ENCODE peak calls at places on chromosomes 6 and 20, in eight cellular contexts. One of them, this sample, is unnamed.

GRCh38 chr20:38932457-38933120 is 6.4 kb downstream of the FAM83D start:
- DNase-seq in SK-N-SH: no peak
- DNase-seq in HepG2: no peak
- DNase-seq in HCT116: no peak
- DNase-seq in HL-60: no peak
- DNase-seq in K562: no peak
- DNase-seq in GM23338: peak; percentile 23
- DNase-seq in GM12878: no peak
- DNase-seq in this sample: no peak

GRCh38 chr6:21527731-21528130 is 65.8 kb upstream of the SOX4 start:
- DNase-seq in GM23338: no peak
- DNase-seq in SK-N-SH: no peak
- DNase-seq in K562: no peak
- DNase-seq in HCT116: no peak
- DNase-seq in HL-60: no peak
- DNase-seq in HepG2: no peak
- DNase-seq in GM12878: no peak
- DNase-seq in this sample: no peak

GRCh38 chr6:144284753-144285547 is at the start of gene UTRN:
- DNase-seq in GM23338: peak; percentile 94
- DNase-seq in HCT116: no peak
- DNase-seq in K562: peak; percentile 65
- DNase-seq in HepG2: peak; percentile 74
- DNase-seq in HL-60: peak; percentile 52
- DNase-seq in GM12878: no peak
- DNase-seq in SK-N-SH: peak; percentile 48
- DNase-seq in this sample: no peak

GRCh38 chr6:4008324-4009047 is 70.5 kb downstream of the FAM217A start:
- DNase-seq in HepG2: peak; percentile 86
- DNase-seq in K562: peak; percentile 50
- DNase-seq in GM12878: no peak
- DNase-seq in HL-60: no peak
- DNase-seq in GM23338: peak; percentile 35
- DNase-seq in SK-N-SH: peak; percentile 49
- DNase-seq in HCT116: peak; percentile 56
- DNase-seq in this sample: no peak

GRCh38 chr20:40583195-40583594 is 105.8 kb downstream of the MAFB start:
- DNase-seq in HepG2: no peak
- DNase-seq in SK-N-SH: no peak
- DNase-seq in GM12878: no peak
- DNase-seq in GM23338: no peak
- DNase-seq in HCT116: no peak
- DNase-seq in HL-60: no peak
- DNase-seq in K562: no peak
- DNase-seq in this sample: no peak

GRCh38 chr6:9977451-9977850 is 437.4 kb downstream of the TFAP2A start:
- DNase-seq in HepG2: no peak
- DNase-seq in SK-N-SH: no peak
- DNase-seq in K562: no peak
- DNase-seq in HL-60: no peak
- DNase-seq in HCT116: no peak
- DNase-seq in GM12878: no peak
- DNase-seq in GM23338: no peak
- DNase-seq in this sample: no peak

GRCh38 chr6:102154176-102154575 is 760.7 kb downstream of the GRIK2 start:
- DNase-seq in HepG2: no peak
- DNase-seq in SK-N-SH: no peak
- DNase-seq in HL-60: no peak
- DNase-seq in GM12878: no peak
- DNase-seq in HCT116: no peak
- DNase-seq in GM23338: no peak
- DNase-seq in K562: no peak
- DNase-seq in this sample: no peak

GRCh38 chr20:57582432-57583288 is 21.8 kb downstream of the PCK1 start:
- DNase-seq in GM12878: no peak
- DNase-seq in HepG2: peak; percentile 24
- DNase-seq in K562: peak; percentile 45
- DNase-seq in HL-60: no peak
- DNase-seq in GM23338: peak; percentile 67
- DNase-seq in HCT116: no peak
- DNase-seq in SK-N-SH: peak; percentile 74
- DNase-seq in this sample: no peak

GRCh38 chr6:111555041-111555440 is 50.6 kb downstream of the TRAF3IP2 start:
- DNase-seq in HepG2: no peak
- DNase-seq in K562: no peak
- DNase-seq in HL-60: no peak
- DNase-seq in GM23338: no peak
- DNase-seq in HCT116: no peak
- DNase-seq in GM12878: no peak
- DNase-seq in SK-N-SH: no peak
- DNase-seq in this sample: no peak

GRCh38 chr6:26087284-26088115 is at the start of gene HFE:
- DNase-seq in HepG2: peak; percentile 55
- DNase-seq in HL-60: no peak
- DNase-seq in GM23338: peak; percentile 74
- DNase-seq in K562: peak; percentile 75
- DNase-seq in SK-N-SH: no peak
- DNase-seq in GM12878: no peak
- DNase-seq in HCT116: no peak
- DNase-seq in this sample: no peak

GRCh38 chr20:17023811-17024210 is 203.0 kb upstream of the PCSK2 start:
- DNase-seq in HL-60: no peak
- DNase-seq in SK-N-SH: no peak
- DNase-seq in HCT116: no peak
- DNase-seq in HepG2: no peak
- DNase-seq in K562: no peak
- DNase-seq in GM12878: no peak
- DNase-seq in GM23338: peak; percentile 57
- DNase-seq in this sample: no peak

GRCh38 chr6:153537422-153537821 is 406.3 kb upstream of the RGS17 start:
- DNase-seq in HL-60: no peak
- DNase-seq in HCT116: no peak
- DNase-seq in GM23338: no peak
- DNase-seq in K562: no peak
- DNase-seq in SK-N-SH: no peak
- DNase-seq in HepG2: no peak
- DNase-seq in GM12878: no peak
- DNase-seq in this sample: no peak

GRCh38 chr20:46176744-46177378 is 58.7 kb downstream of the CD40 start:
- DNase-seq in HepG2: no peak
- DNase-seq in K562: no peak
- DNase-seq in SK-N-SH: no peak
- DNase-seq in GM12878: no peak
- DNase-seq in HCT116: no peak
- DNase-seq in HL-60: no peak
- DNase-seq in GM23338: no peak
- DNase-seq in this sample: no peak

GRCh38 chr6:52317841-52318581 is 33.5 kb upstream of the MCM3 start:
- DNase-seq in SK-N-SH: no peak
- DNase-seq in HepG2: peak; percentile 63
- DNase-seq in GM23338: no peak
- DNase-seq in K562: no peak
- DNase-seq in HL-60: no peak
- DNase-seq in GM12878: peak; percentile 62
- DNase-seq in HCT116: no peak
- DNase-seq in this sample: no peak

GRCh38 chr6:127299522-127300240 is 33.0 kb downstream of the RNF146 start:
- DNase-seq in GM12878: no peak
- DNase-seq in K562: no peak
- DNase-seq in HepG2: no peak
- DNase-seq in HL-60: no peak
- DNase-seq in GM23338: no peak
- DNase-seq in HCT116: no peak
- DNase-seq in SK-N-SH: no peak
- DNase-seq in this sample: no peak

GRCh38 chr6:40377173-40377806 is 209.9 kb downstream of the LRFN2 start:
- DNase-seq in GM12878: no peak
- DNase-seq in HL-60: no peak
- DNase-seq in K562: no peak
- DNase-seq in HCT116: no peak
- DNase-seq in HepG2: no peak
- DNase-seq in SK-N-SH: no peak
- DNase-seq in GM23338: no peak
- DNase-seq in this sample: no peak

GRCh38 chr20:25453035-25453810 is 45.8 kb downstream of the GINS1 start:
- DNase-seq in HepG2: no peak
- DNase-seq in HCT116: no peak
- DNase-seq in K562: no peak
- DNase-seq in GM12878: no peak
- DNase-seq in SK-N-SH: peak; percentile 77
- DNase-seq in HL-60: no peak
- DNase-seq in GM23338: no peak
- DNase-seq in this sample: peak; percentile 20

GRCh38 chr20:44449864-44450263 is 25.8 kb upstream of the TTPAL start:
- DNase-seq in HL-60: no peak
- DNase-seq in K562: no peak
- DNase-seq in HCT116: no peak
- DNase-seq in SK-N-SH: no peak
- DNase-seq in HepG2: no peak
- DNase-seq in GM23338: no peak
- DNase-seq in GM12878: no peak
- DNase-seq in this sample: no peak

GRCh38 chr20:44447827-44448419 is 27.8 kb upstream of the TTPAL start:
- DNase-seq in HCT116: no peak
- DNase-seq in HL-60: no peak
- DNase-seq in GM12878: no peak
- DNase-seq in HepG2: no peak
- DNase-seq in GM23338: no peak
- DNase-seq in SK-N-SH: no peak
- DNase-seq in K562: no peak
- DNase-seq in this sample: no peak

GRCh38 chr20:44442298-44443070 is 33.2 kb upstream of the TTPAL start:
- DNase-seq in HL-60: no peak
- DNase-seq in HCT116: no peak
- DNase-seq in GM23338: no peak
- DNase-seq in K562: no peak
- DNase-seq in HepG2: no peak
- DNase-seq in SK-N-SH: no peak
- DNase-seq in GM12878: no peak
- DNase-seq in this sample: no peak

GRCh38 chr20:44448753-44449546 is 26.7 kb upstream of the TTPAL start:
- DNase-seq in SK-N-SH: peak; percentile 30
- DNase-seq in GM23338: peak; percentile 90
- DNase-seq in HL-60: no peak
- DNase-seq in K562: peak; percentile 75
- DNase-seq in GM12878: peak; percentile 5
- DNase-seq in HepG2: peak; percentile 68
- DNase-seq in HCT116: peak; percentile 16
- DNase-seq in this sample: no peak

GRCh38 chr20:44446111-44446722 is 29.5 kb upstream of the TTPAL start:
- DNase-seq in K562: no peak
- DNase-seq in HCT116: no peak
- DNase-seq in SK-N-SH: no peak
- DNase-seq in GM12878: no peak
- DNase-seq in HL-60: no peak
- DNase-seq in HepG2: no peak
- DNase-seq in GM23338: no peak
- DNase-seq in this sample: no peak
- TF ChIP-seq POLR2AphosphoS5 in K562: no peak
- TF ChIP-seq POLR2AphosphoS5 in HCT116: no peak
- TF ChIP-seq POLR2AphosphoS5 in SK-N-SH: no peak
- TF ChIP-seq POLR2AphosphoS5 in GM12878: no peak
- TF ChIP-seq POLR2AphosphoS5 in HL-60: no peak
- TF ChIP-seq POLR2AphosphoS5 in HepG2: no peak
- TF ChIP-seq POLR2AphosphoS5 in GM23338: no peak
- TF ChIP-seq POLR2AphosphoS5 in this sample: no peak

DNA sequence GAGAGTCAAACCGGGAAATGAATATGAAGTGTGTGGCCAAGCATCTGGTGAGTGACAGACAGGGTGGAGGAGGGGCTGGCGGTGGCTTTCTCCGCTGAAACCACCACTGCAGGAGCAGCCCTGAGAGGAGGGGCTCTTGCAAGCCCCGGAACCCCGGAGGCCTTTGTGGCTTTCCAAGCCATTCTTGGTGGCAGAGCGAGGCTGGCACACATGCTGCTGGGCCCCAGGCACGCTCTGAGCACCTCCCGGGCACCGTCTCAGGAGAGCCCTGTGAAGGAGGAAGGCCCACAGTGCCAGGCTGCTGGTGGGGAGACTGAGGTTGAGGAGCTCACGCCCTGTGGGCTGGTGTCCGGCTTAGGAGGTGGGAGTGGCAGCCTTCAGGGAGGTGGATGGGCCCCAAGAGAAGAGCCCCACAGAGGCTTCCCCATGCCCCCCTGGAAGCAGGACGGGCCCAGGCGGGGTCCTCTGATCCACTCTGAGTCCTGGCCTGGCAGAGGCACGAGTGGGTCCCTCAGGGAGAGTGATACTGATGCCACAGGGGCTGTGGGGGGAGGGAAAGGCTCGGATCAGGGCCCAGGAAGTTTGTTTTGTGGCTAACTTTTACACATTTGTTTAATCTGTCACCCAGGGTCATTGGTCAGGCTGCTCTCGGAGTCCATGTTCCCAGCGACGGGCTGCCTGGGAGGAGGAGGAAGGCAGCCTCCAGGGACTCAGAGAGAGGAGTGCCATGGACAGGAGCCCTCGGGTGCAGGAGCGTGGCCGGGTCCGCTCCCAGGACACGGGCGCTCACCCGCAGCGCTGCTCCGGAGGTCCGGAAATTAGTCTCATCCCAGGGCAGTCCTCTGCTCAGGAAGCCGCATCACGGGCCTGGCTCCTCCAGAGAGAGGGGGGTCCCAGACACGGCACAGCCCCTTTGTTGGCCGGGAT is 170.7 kb downstream of the ERMARD start:
- DNase-seq in GM12878: no peak
- DNase-seq in HCT116: no peak
- DNase-seq in SK-N-SH: no peak
- DNase-seq in HepG2: peak; percentile 35
- DNase-seq in K562: no peak
- DNase-seq in HL-60: no peak
- DNase-seq in GM23338: no peak
- DNase-seq in this sample: no peak
- TF ChIP-seq REST in GM12878: no peak
- TF ChIP-seq REST in HCT116: no peak
- TF ChIP-seq REST in SK-N-SH: no peak
- TF ChIP-seq REST in HepG2: no peak
- TF ChIP-seq REST in K562: no peak
- TF ChIP-seq REST in HL-60: no peak
- TF ChIP-seq REST in GM23338: no peak
- TF ChIP-seq REST in this sample: no peak

DNA sequence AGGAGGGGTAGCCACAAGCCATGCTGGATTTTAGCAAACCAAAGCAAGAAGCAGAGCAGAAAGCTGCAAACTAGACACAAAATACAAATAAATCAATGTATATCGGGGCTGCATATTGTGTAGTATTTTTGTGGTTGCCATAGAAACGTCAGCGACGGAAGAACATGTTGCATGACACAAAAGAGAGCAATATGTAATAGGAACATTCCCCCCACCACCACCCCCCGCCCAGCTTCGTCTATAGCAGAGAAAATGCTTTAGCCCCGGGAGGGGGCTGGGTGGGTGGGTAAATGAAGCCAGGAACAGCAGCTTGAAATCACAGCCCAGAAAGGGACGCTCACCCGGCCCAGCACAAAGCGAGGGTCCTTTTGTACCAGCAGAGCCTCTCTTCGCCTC is 507 bp downstream of the AGPAT4 start:
- DNase-seq in HepG2: no peak
- DNase-seq in K562: no peak
- DNase-seq in GM23338: no peak
- DNase-seq in HL-60: no peak
- DNase-seq in HCT116: peak; percentile 7
- DNase-seq in SK-N-SH: peak; percentile 62
- DNase-seq in GM12878: no peak
- DNase-seq in this sample: no peak
- TF ChIP-seq POLR2AphosphoS5 in HepG2: no peak
- TF ChIP-seq POLR2AphosphoS5 in K562: no peak
- TF ChIP-seq POLR2AphosphoS5 in GM23338: no peak
- TF ChIP-seq POLR2AphosphoS5 in HL-60: no peak
- TF ChIP-seq POLR2AphosphoS5 in HCT116: no peak
- TF ChIP-seq POLR2AphosphoS5 in SK-N-SH: no peak
- TF ChIP-seq POLR2AphosphoS5 in GM12878: no peak
- TF ChIP-seq POLR2AphosphoS5 in this sample: no peak

GRCh38 chr6:134630468-134631180 is 312.7 kb upstream of the SGK1 start:
- DNase-seq in SK-N-SH: peak; percentile 20
- DNase-seq in HL-60: peak; percentile 84
- DNase-seq in HCT116: no peak
- DNase-seq in HepG2: no peak
- DNase-seq in K562: no peak
- DNase-seq in GM12878: no peak
- DNase-seq in GM23338: no peak
- DNase-seq in this sample: no peak
- TF ChIP-seq REST in SK-N-SH: no peak
- TF ChIP-seq REST in HL-60: no peak
- TF ChIP-seq REST in HCT116: no peak
- TF ChIP-seq REST in HepG2: no peak
- TF ChIP-seq REST in K562: no peak
- TF ChIP-seq REST in GM12878: no peak
- TF ChIP-seq REST in GM23338: no peak
- TF ChIP-seq REST in this sample: no peak